ENCODE peak calls at places on chromosomes 13 and 19, in four cellular contexts. One of them, this sample, is unnamed.

GRCh38 chr13:99087954-99088491 is 110.2 kb upstream of the DOCK9 start:
- DNase-seq in sigmoid colon: no peak
- DNase-seq in Peyer's patch: no peak
- DNase-seq in ovary: no peak
- DNase-seq in this sample: no peak

GRCh38 chr19:1250374-1251232 is 2.2 kb downstream of the MIDN start:
- DNase-seq in sigmoid colon: peak
- DNase-seq in Peyer's patch: peak
- DNase-seq in ovary: peak
- DNase-seq in this sample: no peak

GRCh38 chr13:93140912-93141311 is 85.7 kb upstream of the GPC6 start:
- DNase-seq in sigmoid colon: no peak
- DNase-seq in Peyer's patch: no peak
- DNase-seq in ovary: no peak
- DNase-seq in this sample: no peak

GRCh38 chr19:34269968-34270621 is 15.7 kb downstream of the GARRE1 start:
- DNase-seq in sigmoid colon: peak
- DNase-seq in Peyer's patch: peak
- DNase-seq in ovary: peak
- DNase-seq in this sample: peak

GRCh38 chr19:57934820-57935665 is at the start of gene ZNF418:
- DNase-seq in sigmoid colon: peak
- DNase-seq in Peyer's patch: peak
- DNase-seq in ovary: peak
- DNase-seq in this sample: no peak

GRCh38 chr19:23436318-23436717 is 41.0 kb upstream of the ZNF91 start:
- DNase-seq in sigmoid colon: no peak
- DNase-seq in Peyer's patch: no peak
- DNase-seq in ovary: no peak
- DNase-seq in this sample: no peak

GRCh38 chr19:39409886-39410619 is 2.4 kb upstream of the PLEKHG2 start:
- DNase-seq in sigmoid colon: peak
- DNase-seq in Peyer's patch: peak
- DNase-seq in ovary: peak
- DNase-seq in this sample: peak

GRCh38 chr19:3062165-3063105 is at the start of gene TLE5:
- DNase-seq in sigmoid colon: peak
- DNase-seq in Peyer's patch: peak
- DNase-seq in ovary: peak
- DNase-seq in this sample: no peak

GRCh38 chr13:33745370-33746324 is 72.3 kb upstream of the RFC3 start:
- DNase-seq in sigmoid colon: no peak
- DNase-seq in Peyer's patch: no peak
- DNase-seq in ovary: no peak
- DNase-seq in this sample: no peak

GRCh38 chr19:13597625-13598024 is 91.3 kb upstream of the CACNA1A start:
- DNase-seq in sigmoid colon: peak
- DNase-seq in Peyer's patch: peak
- DNase-seq in ovary: peak
- DNase-seq in this sample: no peak

GRCh38 chr13:93473441-93474270 is 247.0 kb downstream of the GPC6 start:
- DNase-seq in sigmoid colon: no peak
- DNase-seq in Peyer's patch: no peak
- DNase-seq in ovary: no peak
- DNase-seq in this sample: no peak

GRCh38 chr19:38564981-38565685 is 52.6 kb downstream of the MAP4K1 start:
- DNase-seq in sigmoid colon: no peak
- DNase-seq in Peyer's patch: peak
- DNase-seq in ovary: no peak
- DNase-seq in this sample: no peak

GRCh38 chr13:21971662-21972635 is 301.1 kb downstream of the FGF9 start:
- DNase-seq in sigmoid colon: no peak
- DNase-seq in Peyer's patch: no peak
- DNase-seq in ovary: no peak
- DNase-seq in this sample: no peak

GRCh38 chr19:1523412-1524205 is at the start of gene PLK5:
- DNase-seq in sigmoid colon: no peak
- DNase-seq in Peyer's patch: no peak
- DNase-seq in ovary: no peak
- DNase-seq in this sample: no peak

GRCh38 chr13:23007430-23007829 is 173.3 kb upstream of the SGCG start:
- DNase-seq in sigmoid colon: no peak
- DNase-seq in Peyer's patch: no peak
- DNase-seq in ovary: no peak
- DNase-seq in this sample: no peak

GRCh38 chr13:37495046-37495445 is 103.5 kb downstream of the POSTN start:
- DNase-seq in sigmoid colon: no peak
- DNase-seq in Peyer's patch: no peak
- DNase-seq in ovary: no peak
- DNase-seq in this sample: no peak

GRCh38 chr19:48196321-48196761 is 25.9 kb downstream of the ZSWIM9 start:
- DNase-seq in sigmoid colon: no peak
- DNase-seq in Peyer's patch: no peak
- DNase-seq in ovary: no peak
- DNase-seq in this sample: no peak

GRCh38 chr19:10766681-10767201 is 48.9 kb downstream of the DNM2 start:
- DNase-seq in sigmoid colon: no peak
- DNase-seq in Peyer's patch: no peak
- DNase-seq in ovary: peak
- DNase-seq in this sample: no peak

GRCh38 chr13:32228330-32229041 is 86.7 kb downstream of the ZAR1L start:
- DNase-seq in sigmoid colon: no peak
- DNase-seq in Peyer's patch: no peak
- DNase-seq in ovary: no peak
- DNase-seq in this sample: no peak

GRCh38 chr19:2867025-2867991 is at the start of gene ZNF556:
- DNase-seq in sigmoid colon: no peak
- DNase-seq in Peyer's patch: no peak
- DNase-seq in ovary: peak
- DNase-seq in this sample: no peak

GRCh38 chr13:25213716-25214115 is 41.6 kb upstream of the AMER2 start:
- DNase-seq in sigmoid colon: no peak
- DNase-seq in Peyer's patch: no peak
- DNase-seq in ovary: no peak
- DNase-seq in this sample: no peak

GRCh38 chr13:25215253-25215575 is 43.1 kb upstream of the AMER2 start:
- DNase-seq in sigmoid colon: no peak
- DNase-seq in Peyer's patch: no peak
- DNase-seq in ovary: no peak
- DNase-seq in this sample: no peak

GRCh38 chr13:25214371-25215252 is 42.5 kb upstream of the AMER2 start:
- DNase-seq in sigmoid colon: peak
- DNase-seq in Peyer's patch: no peak
- DNase-seq in ovary: peak
- DNase-seq in this sample: no peak

GRCh38 chr13:25217023-25217909 is 45.2 kb upstream of the AMER2 start:
- DNase-seq in sigmoid colon: no peak
- DNase-seq in Peyer's patch: no peak
- DNase-seq in ovary: no peak
- DNase-seq in this sample: no peak

GRCh38 chr13:25218011-25218410 is 45.9 kb upstream of the AMER2 start:
- DNase-seq in sigmoid colon: no peak
- DNase-seq in Peyer's patch: no peak
- DNase-seq in ovary: no peak
- DNase-seq in this sample: no peak
- H3K27ac ChIP-seq in sigmoid colon: no peak
- H3K27ac ChIP-seq in Peyer's patch: no peak
- H3K27ac ChIP-seq in ovary: no peak
- H3K27ac ChIP-seq in this sample: no peak

GRCh38 chr19:18009412-18010066 is 1.6 kb downstream of the ARRDC2 start:
- DNase-seq in sigmoid colon: no peak
- DNase-seq in Peyer's patch: no peak
- DNase-seq in ovary: no peak
- DNase-seq in this sample: no peak
- H3K4me3 ChIP-seq in sigmoid colon: peak
- H3K4me3 ChIP-seq in Peyer's patch: peak
- H3K4me3 ChIP-seq in ovary: no peak
- H3K4me3 ChIP-seq in this sample: peak

GRCh38 chr19:53520547-53521372 is 17.2 kb upstream of the ZNF331 start:
- DNase-seq in sigmoid colon: peak
- DNase-seq in Peyer's patch: peak
- DNase-seq in ovary: peak
- DNase-seq in this sample: peak
- TF ChIP-seq POLR2A in sigmoid colon: no peak
- TF ChIP-seq POLR2A in Peyer's patch: peak
- TF ChIP-seq POLR2A in ovary: peak
- TF ChIP-seq POLR2A in this sample: no peak

DNA sequence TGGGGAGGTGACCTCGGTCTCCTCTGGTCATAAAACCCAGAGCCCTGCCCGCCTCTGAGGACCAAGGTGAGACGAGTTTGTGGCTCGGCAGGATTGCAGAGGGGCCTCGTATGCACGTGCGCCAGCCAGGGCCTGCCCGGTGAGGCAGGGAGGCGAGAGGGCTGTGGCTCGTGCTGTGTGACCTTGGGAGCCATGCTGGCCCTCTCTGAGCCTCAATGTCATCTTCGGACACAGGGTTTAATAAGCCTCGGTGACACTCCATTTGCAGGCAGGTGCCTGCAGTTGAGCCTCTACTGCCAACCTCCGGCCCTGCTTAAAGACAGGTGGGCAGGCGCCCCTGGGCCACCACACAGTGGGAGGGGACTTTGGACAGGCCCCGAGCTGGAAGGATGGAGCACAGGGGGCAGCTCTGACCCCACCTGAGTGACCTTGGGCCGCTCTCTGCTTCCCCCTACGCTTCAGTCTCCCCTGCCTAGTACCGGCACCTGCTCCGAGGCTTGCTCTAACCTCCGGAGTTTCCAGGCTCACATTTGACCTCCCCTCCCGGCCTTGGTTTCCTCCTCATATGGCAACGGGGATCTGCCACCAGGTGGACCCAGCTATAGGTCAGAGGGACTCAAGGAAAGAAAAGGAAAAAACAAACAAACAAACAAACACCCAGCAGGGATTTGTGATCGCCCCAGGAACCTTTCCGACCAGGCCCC is 3.2 kb downstream of the ZBTB7A start:
- DNase-seq in sigmoid colon: no peak
- DNase-seq in Peyer's patch: peak
- DNase-seq in ovary: no peak
- DNase-seq in this sample: no peak
- H3K27ac ChIP-seq in sigmoid colon: peak
- H3K27ac ChIP-seq in Peyer's patch: peak
- H3K27ac ChIP-seq in ovary: peak
- H3K27ac ChIP-seq in this sample: peak

DNA sequence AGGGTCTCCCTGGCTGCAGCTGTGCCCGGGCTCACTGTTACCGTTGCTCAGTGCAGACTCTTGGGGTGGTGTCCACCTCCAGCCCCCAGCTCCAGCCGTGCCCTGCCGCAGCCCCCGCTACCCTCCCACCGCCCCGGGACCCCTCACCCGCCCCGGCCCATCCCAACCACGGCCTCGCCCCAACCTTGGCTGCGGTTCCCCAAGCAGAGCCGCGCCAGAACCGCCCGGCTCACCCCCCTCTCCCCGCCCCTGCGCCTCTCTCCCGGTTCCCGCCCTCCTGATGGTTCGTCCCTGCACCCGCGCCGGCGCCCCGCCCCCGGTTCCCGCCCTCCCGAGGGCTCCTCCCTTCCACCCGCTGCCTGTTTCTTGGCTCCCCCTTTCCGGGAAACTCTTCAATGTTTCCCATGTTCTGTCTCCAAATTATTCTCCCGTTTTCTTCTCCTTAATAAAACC is 40.3 kb downstream of the ANKRD10 start:
- DNase-seq in sigmoid colon: peak
- DNase-seq in Peyer's patch: peak
- DNase-seq in ovary: peak
- DNase-seq in this sample: peak
- H3K4me3 ChIP-seq in sigmoid colon: peak
- H3K4me3 ChIP-seq in Peyer's patch: no peak
- H3K4me3 ChIP-seq in ovary: peak
- H3K4me3 ChIP-seq in this sample: peak

GRCh38 chr13:49938274-49938673 is 2.1 kb upstream of the SPRYD7 start:
- DNase-seq in sigmoid colon: no peak
- DNase-seq in Peyer's patch: no peak
- DNase-seq in ovary: no peak
- DNase-seq in this sample: no peak

GRCh38 chr13:49938921-49939320 is 2.8 kb upstream of the SPRYD7 start:
- DNase-seq in sigmoid colon: no peak
- DNase-seq in Peyer's patch: peak
- DNase-seq in ovary: peak
- DNase-seq in this sample: no peak

GRCh38 chr13:49935171-49936084 is 712 bp downstream of the SPRYD7 start:
- DNase-seq in sigmoid colon: peak
- DNase-seq in Peyer's patch: peak
- DNase-seq in ovary: no peak
- DNase-seq in this sample: no peak

GRCh38 chr13:49936943-49937273 is 768 bp upstream of the SPRYD7 start:
- DNase-seq in sigmoid colon: no peak
- DNase-seq in Peyer's patch: no peak
- DNase-seq in ovary: no peak
- DNase-seq in this sample: peak

GRCh38 chr13:49936085-49936942 is at the start of gene SPRYD7:
- DNase-seq in sigmoid colon: peak
- DNase-seq in Peyer's patch: peak
- DNase-seq in ovary: peak
- DNase-seq in this sample: peak
- TF ChIP-seq POLR2A in sigmoid colon: peak
- TF ChIP-seq POLR2A in Peyer's patch: peak
- TF ChIP-seq POLR2A in ovary: peak
- TF ChIP-seq POLR2A in this sample: no peak

DNA sequence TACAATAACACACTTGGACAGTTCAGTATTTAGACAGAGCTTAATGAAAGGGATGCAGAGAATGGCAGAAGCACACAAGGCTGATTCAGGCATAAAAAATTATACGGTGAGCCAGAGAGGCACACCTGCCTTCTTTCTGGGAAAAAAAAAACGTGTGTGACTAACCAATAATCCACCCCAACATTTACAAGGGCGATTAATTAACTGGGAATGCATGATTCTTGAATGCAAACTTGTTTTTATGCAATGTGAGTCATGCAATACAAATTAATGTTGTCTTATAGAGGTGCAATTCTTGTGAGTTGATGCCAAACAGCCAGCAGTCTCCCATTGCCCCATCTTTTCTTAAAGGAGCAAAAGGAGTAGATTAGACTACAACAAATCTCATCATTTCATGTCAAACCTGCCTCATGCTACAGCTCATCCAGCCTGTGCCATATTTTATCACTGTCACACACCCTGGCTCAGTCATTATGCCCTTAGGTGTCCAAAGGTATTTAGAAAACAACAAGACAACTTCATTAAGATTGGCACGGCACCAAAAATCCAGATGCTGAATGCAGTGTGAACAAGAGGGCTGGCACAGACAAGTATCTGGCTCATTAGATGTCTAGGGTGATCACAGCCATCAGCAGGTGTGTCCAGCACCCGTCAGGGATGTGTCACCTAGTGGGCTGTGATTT is 721.1 kb downstream of the EFNB2 start:
- DNase-seq in sigmoid colon: no peak
- DNase-seq in Peyer's patch: no peak
- DNase-seq in ovary: no peak
- DNase-seq in this sample: no peak
- H3K27ac ChIP-seq in sigmoid colon: no peak
- H3K27ac ChIP-seq in Peyer's patch: no peak
- H3K27ac ChIP-seq in ovary: no peak
- H3K27ac ChIP-seq in this sample: no peak